ENCODE peak calls at places on chromosome 17, in six cellular contexts. One of them, this sample, is unnamed.

GRCh38 chr17:30091166-30091670 is 25.4 kb upstream of the NSRP1 start:
- DNase-seq in NCI-H2029: no peak
- DNase-seq in aorta: no peak
- DNase-seq in AG10803: no peak
- DNase-seq in Peyer's patch: no peak
- DNase-seq in choroid plexus epithelial cell: no peak
- DNase-seq in this sample: no peak

GRCh38 chr17:8056232-8056975 is 17.5 kb downstream of the ALOX15B start:
- DNase-seq in NCI-H2029: no peak
- DNase-seq in aorta: peak
- DNase-seq in AG10803: peak
- DNase-seq in Peyer's patch: peak
- DNase-seq in choroid plexus epithelial cell: peak
- DNase-seq in this sample: no peak

GRCh38 chr17:44216173-44216572 is 3.3 kb downstream of the UBTF start:
- DNase-seq in NCI-H2029: no peak
- DNase-seq in aorta: no peak
- DNase-seq in AG10803: no peak
- DNase-seq in Peyer's patch: no peak
- DNase-seq in choroid plexus epithelial cell: no peak
- DNase-seq in this sample: no peak

GRCh38 chr17:49518346-49519078 is 23.4 kb downstream of the NGFR start:
- DNase-seq in NCI-H2029: no peak
- DNase-seq in aorta: peak
- DNase-seq in AG10803: no peak
- DNase-seq in Peyer's patch: no peak
- DNase-seq in choroid plexus epithelial cell: no peak
- DNase-seq in this sample: no peak

GRCh38 chr17:68709995-68710780 is 109.0 kb upstream of the FAM20A start:
- DNase-seq in NCI-H2029: no peak
- DNase-seq in aorta: no peak
- DNase-seq in AG10803: peak
- DNase-seq in Peyer's patch: no peak
- DNase-seq in choroid plexus epithelial cell: peak
- DNase-seq in this sample: no peak

GRCh38 chr17:17841620-17842025 is 4.8 kb upstream of the SREBF1 start:
- DNase-seq in NCI-H2029: peak
- DNase-seq in aorta: no peak
- DNase-seq in AG10803: no peak
- DNase-seq in Peyer's patch: no peak
- DNase-seq in choroid plexus epithelial cell: no peak
- DNase-seq in this sample: no peak

GRCh38 chr17:8896641-8897635 is 29.5 kb upstream of the PIK3R6 start:
- DNase-seq in NCI-H2029: no peak
- DNase-seq in aorta: peak
- DNase-seq in AG10803: no peak
- DNase-seq in Peyer's patch: no peak
- DNase-seq in choroid plexus epithelial cell: no peak
- DNase-seq in this sample: no peak

GRCh38 chr17:41814195-41814594 is 1.4 kb downstream of the FKBP10 start:
- DNase-seq in NCI-H2029: no peak
- DNase-seq in aorta: no peak
- DNase-seq in AG10803: no peak
- DNase-seq in Peyer's patch: no peak
- DNase-seq in choroid plexus epithelial cell: peak
- DNase-seq in this sample: no peak

GRCh38 chr17:50944054-50944901 is 78.1 kb upstream of the TOB1 start:
- DNase-seq in NCI-H2029: peak
- DNase-seq in aorta: peak
- DNase-seq in AG10803: peak
- DNase-seq in Peyer's patch: peak
- DNase-seq in choroid plexus epithelial cell: peak
- DNase-seq in this sample: peak

GRCh38 chr17:81027591-81028505 is 7.1 kb upstream of the BAIAP2 start:
- DNase-seq in NCI-H2029: no peak
- DNase-seq in aorta: no peak
- DNase-seq in AG10803: no peak
- DNase-seq in Peyer's patch: peak
- DNase-seq in choroid plexus epithelial cell: no peak
- DNase-seq in this sample: no peak

GRCh38 chr17:27318633-27319032 is 24.7 kb downstream of the WSB1 start:
- DNase-seq in NCI-H2029: no peak
- DNase-seq in aorta: no peak
- DNase-seq in AG10803: no peak
- DNase-seq in Peyer's patch: no peak
- DNase-seq in choroid plexus epithelial cell: no peak
- DNase-seq in this sample: no peak